ENCODE peak calls at places on chromosomes 6 and 20, in nine cellular contexts. V is gastrocnemius medialis, Q is caudate nucleus, A is SJSA1, X is GM23338, G is foreskin keratinocyte, L is neural progenitor cell, J is fibroblast of lung, Y is mesendoderm. C is an unnamed sample.

GRCh38 chr6:138109042-138109997 is 2.1 kb upstream of the PERP start:
- DNase-seq in G (peak), Y (peak), J (peak), A (peak), V (peak), Q (peak), X (peak), L (peak), C (peak)

GRCh38 chr6:44527961-44528644 is 140.6 kb downstream of the CDC5L start:
- DNase-seq in G (no peak), J (no peak), X (no peak), Q (no peak), V (no peak), Y (peak), L (no peak), A (no peak), C (no peak)

GRCh38 chr6:87183687-87184086 is 28.3 kb downstream of the ZNF292 start:
- DNase-seq in V (no peak), L (no peak), X (no peak), A (no peak), Q (no peak), J (peak), G (no peak), Y (no peak), C (no peak)

GRCh38 chr6:141443668-141444067 is 689.1 kb upstream of the GJE1 start:
- DNase-seq in L (no peak), Q (no peak), X (no peak), Y (no peak), J (no peak), G (no peak), V (no peak), A (no peak), C (no peak)

GRCh38 chr6:33126101-33126714 is 50.4 kb downstream of the HLA-DPB1 start:
- DNase-seq in J (peak), Y (peak), V (peak), A (no peak), G (no peak), L (peak), X (peak), Q (peak), C (peak)

GRCh38 chr20:11675920-11676617 is 241.6 kb upstream of the BTBD3 start:
- DNase-seq in V (no peak), Q (no peak), J (peak), L (peak), X (no peak), Y (no peak), A (no peak), G (no peak), C (no peak)

GRCh38 chr20:63223121-63223825 is 7.3 kb upstream of the YTHDF1 start:
- DNase-seq in G (no peak), V (no peak), J (peak), X (peak), A (peak), Q (no peak), Y (peak), L (peak), C (peak)

GRCh38 chr6:142380626-142381025 is 78.8 kb downstream of the ADGRG6 start:
- DNase-seq in Y (peak), A (no peak), L (no peak), G (no peak), Q (peak), J (no peak), V (peak), X (no peak), C (no peak)

GRCh38 chr6:154683756-154684523 is 49.3 kb upstream of the SCAF8 start:
- DNase-seq in Y (no peak), Q (no peak), J (peak), V (no peak), A (peak), X (no peak), L (no peak), G (no peak), C (peak)

GRCh38 chr6:82017316-82017715 is 230.2 kb downstream of the IBTK start:
- DNase-seq in V (peak), J (peak), L (peak), G (peak), Q (no peak), Y (peak), X (peak), A (peak), C (peak)

GRCh38 chr20:57439432-57439831 is 48.2 kb downstream of the RBM38 start:
- DNase-seq in G (no peak), J (no peak), X (no peak), V (peak), A (no peak), L (no peak), Q (no peak), Y (no peak), C (no peak)

GRCh38 chr20:62422636-62423325 is 4.6 kb downstream of the RBBP8NL start:
- DNase-seq in A (no peak), J (no peak), V (no peak), Q (no peak), Y (no peak), L (no peak), X (no peak), G (no peak), C (no peak)

GRCh38 chr6:158737082-158737709 is 82.0 kb downstream of the EZR start:
- DNase-seq in Q (no peak), J (no peak), L (no peak), A (no peak), V (no peak), Y (no peak), G (no peak), X (no peak), C (no peak)

GRCh38 chr6:46719099-46719498 is 16.1 kb downstream of the PLA2G7 start:
- DNase-seq in Q (no peak), J (peak), X (no peak), V (no peak), Y (no peak), G (peak), A (no peak), L (no peak), C (no peak)

GRCh38 chr20:2697768-2698167 is 5.2 kb downstream of the EBF4 start:
- DNase-seq in A (no peak), X (no peak), V (no peak), G (no peak), L (no peak), Q (no peak), Y (no peak), J (no peak), C (no peak)

GRCh38 chr20:23203951-23204730 is 118.0 kb upstream of the CD93 start:
- DNase-seq in Q (no peak), V (no peak), J (no peak), X (no peak), Y (no peak), A (no peak), G (no peak), L (no peak), C (no peak)

GRCh38 chr6:52564856-52565255 is 12.0 kb downstream of the TRAM2 start:
- DNase-seq in A (no peak), J (no peak), G (no peak), Q (no peak), L (no peak), Y (no peak), X (no peak), V (no peak), C (no peak)

GRCh38 chr20:50048420-50049166 is 64.4 kb downstream of the UBE2V1 start:
- DNase-seq in Y (no peak), G (no peak), Q (no peak), V (no peak), J (no peak), L (no peak), X (no peak), A (no peak), C (no peak)

GRCh38 chr6:155524249-155524651 is 68.6 kb upstream of the NOX3 start:
- DNase-seq in A (peak), X (no peak), J (peak), V (no peak), L (no peak), Q (no peak), Y (no peak), G (peak), C (peak)

GRCh38 chr20:43831496-43832065 is 83.1 kb upstream of the TOX2 start:
- DNase-seq in A (no peak), J (no peak), X (no peak), L (no peak), Q (no peak), Y (no peak), G (no peak), V (no peak), C (no peak)

GRCh38 chr6:57094689-57095088 is 4.7 kb downstream of the ZNF451 start:
- DNase-seq in J (no peak), Y (no peak), G (no peak), L (no peak), A (no peak), X (no peak), Q (no peak), V (no peak), C (no peak)

GRCh38 chr6:170450946-170451761 is 102.0 kb downstream of the PSMB1 start:
- DNase-seq in Y (no peak), X (no peak), G (no peak), V (no peak), A (no peak), L (no peak), J (no peak), Q (no peak), C (no peak)

GRCh38 chr6:124795879-124796838 is 166.1 kb upstream of the RNF217 start:
- DNase-seq in Q (peak), V (no peak), J (peak), G (no peak), Y (peak), X (peak), L (peak), A (no peak), C (peak)

GRCh38 chr6:7978736-7979135 is 68.1 kb upstream of the TXNDC5 start:
- DNase-seq in G (no peak), X (no peak), V (no peak), J (no peak), A (no peak), Y (no peak), L (peak), Q (no peak), C (no peak)

GRCh38 chr6:83199173-83199864 is 6.2 kb downstream of the RWDD2A start:
- DNase-seq in X (no peak), G (no peak), V (no peak), L (no peak), Q (no peak), J (no peak), A (no peak), Y (no peak), C (no peak)

GRCh38 chr20:46721476-46721875 is 12.0 kb downstream of the SLC2A10 start:
- DNase-seq in G (no peak), Q (no peak), Y (no peak), X (no peak), L (no peak), A (no peak), V (no peak), J (no peak), C (no peak)

GRCh38 chr6:9437836-9438235 is 977.0 kb downstream of the TFAP2A start:
- DNase-seq in A (no peak), V (no peak), J (peak), X (no peak), G (no peak), Y (no peak), L (no peak), Q (no peak), C (no peak)

GRCh38 chr6:95574811-95575210 is 2.5 kb upstream of the MANEA start:
- DNase-seq in Q (no peak), A (no peak), G (no peak), L (no peak), J (peak), X (no peak), V (no peak), Y (no peak), C (peak)

GRCh38 chr6:134288538-134289203 is 29.2 kb downstream of the SGK1 start:
- DNase-seq in Y (no peak), A (peak), G (peak), Q (no peak), V (no peak), J (peak), L (no peak), X (no peak), C (peak)

GRCh38 chr20:25272223-25273000 is 24.5 kb downstream of the PYGB start:
- DNase-seq in Q (no peak), A (no peak), V (peak), X (no peak), G (no peak), J (no peak), L (no peak), Y (no peak), C (no peak)

GRCh38 chr20:56981301-56981700 is 285.1 kb downstream of the BMP7 start:
- DNase-seq in A (no peak), L (no peak), G (no peak), X (no peak), J (no peak), V (no peak), Y (no peak), Q (no peak), C (no peak)

GRCh38 chr6:90038951-90039653 is 144.8 kb downstream of the GJA10 start:
- DNase-seq in Q (no peak), Y (no peak), L (no peak), G (no peak), J (peak), V (no peak), X (no peak), A (no peak), C (no peak)

GRCh38 chr6:15073344-15073789 is 172.5 kb upstream of the JARID2 start:
- DNase-seq in X (no peak), Q (peak), G (peak), V (no peak), L (no peak), A (no peak), Y (peak), J (no peak), C (no peak)

GRCh38 chr6:15077006-15077405 is 168.9 kb upstream of the JARID2 start:
- DNase-seq in X (no peak), J (no peak), L (no peak), G (no peak), V (no peak), A (no peak), Y (no peak), Q (no peak), C (no peak)

GRCh38 chr6:15076565-15076964 is 169.3 kb upstream of the JARID2 start:
- DNase-seq in G (no peak), Y (no peak), L (no peak), J (no peak), V (no peak), A (no peak), X (no peak), Q (no peak), C (no peak)

GRCh38 chr6:15074806-15075205 is 171.1 kb upstream of the JARID2 start:
- DNase-seq in Q (no peak), V (no peak), A (no peak), G (no peak), X (no peak), L (no peak), Y (no peak), J (no peak), C (no peak)

GRCh38 chr6:15073883-15074465 is 171.9 kb upstream of the JARID2 start:
- DNase-seq in V (no peak), G (no peak), A (no peak), L (no peak), Y (no peak), J (no peak), Q (no peak), X (no peak), C (no peak)
- H3K27ac ChIP-seq in V (no peak), G (peak), A (no peak), L (no peak), Y (no peak), J (no peak), Q (peak), X (no peak), C (peak)

GRCh38 chr6:43200541-43200940 is 18.5 kb downstream of the CUL9 start:
- DNase-seq in A (no peak), Y (no peak), X (no peak), G (no peak), Q (no peak), V (no peak), L (no peak), J (no peak), C (no peak)
- H3K27ac ChIP-seq in A (no peak), Y (no peak), X (no peak), G (no peak), Q (no peak), V (no peak), L (no peak), J (no peak), C (no peak)

DNA sequence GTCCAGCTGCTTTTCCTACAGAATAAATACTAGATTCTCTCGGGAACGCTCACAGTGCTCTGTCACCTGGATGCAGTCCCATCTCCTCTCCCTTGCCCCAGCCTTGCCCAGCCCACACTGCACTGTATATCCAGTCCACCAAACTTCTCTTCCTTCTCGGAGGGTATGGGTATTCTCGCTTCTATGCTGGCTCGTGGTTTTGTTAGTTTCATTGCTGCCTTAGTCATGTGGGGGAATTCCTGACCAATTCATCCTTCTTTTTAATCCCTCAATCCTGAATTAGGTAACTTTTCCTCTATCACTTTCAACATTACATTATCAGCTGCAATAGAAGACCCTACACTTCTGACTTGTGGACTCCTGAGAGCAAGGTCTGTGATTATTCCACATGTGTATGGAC is 252.4 kb downstream of the GMDS start:
- DNase-seq in J (peak), G (no peak), Y (no peak), V (no peak), Q (no peak), A (peak), L (no peak), X (no peak), C (no peak)
- H3K27ac ChIP-seq in J (no peak), G (no peak), Y (no peak), V (no peak), Q (no peak), A (no peak), L (no peak), X (no peak), C (no peak)

DNA sequence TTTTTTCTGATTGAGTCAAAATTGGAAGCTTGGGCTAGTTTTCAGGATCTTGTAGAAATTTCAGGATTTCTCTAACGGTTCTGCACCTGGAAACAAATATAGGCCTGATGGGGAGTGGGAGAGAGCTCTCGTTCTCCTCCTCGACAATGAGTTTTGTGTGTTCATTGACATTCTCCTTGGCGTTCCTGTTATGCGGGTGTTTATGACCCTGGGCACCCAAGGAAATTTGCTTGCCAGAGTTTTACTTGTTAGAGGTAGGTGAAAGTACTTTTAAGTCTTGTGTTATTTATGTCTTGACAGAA is 2.2 kb downstream of the ASXL1 start:
- DNase-seq in A (no peak), X (no peak), L (no peak), Y (no peak), G (no peak), Q (no peak), J (no peak), V (no peak), C (no peak)
- H3K27ac ChIP-seq in A (peak), X (no peak), L (no peak), Y (no peak), G (no peak), Q (peak), J (peak), V (peak), C (no peak)

DNA sequence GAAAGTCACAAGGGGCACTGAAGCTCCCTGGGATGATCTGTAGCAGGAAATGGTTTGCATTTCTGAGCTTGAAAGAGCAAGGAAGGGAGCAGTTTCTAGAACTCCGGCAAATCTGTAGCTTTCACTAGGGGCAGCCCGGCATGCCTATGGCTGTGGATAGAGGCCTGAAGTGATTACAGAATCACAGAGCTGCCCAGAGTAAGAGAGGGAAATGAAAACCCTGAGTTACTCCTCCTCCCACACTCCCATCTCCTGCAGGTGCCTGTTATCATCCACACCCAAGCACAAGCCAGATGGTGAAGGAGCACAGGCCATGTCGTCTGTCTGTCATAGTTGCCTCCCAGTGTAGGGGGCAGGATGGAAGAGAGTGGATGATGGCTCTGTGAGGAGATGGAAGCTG is 37.1 kb downstream of the HLA-F start:
- DNase-seq in G (no peak), J (no peak), V (no peak), Q (no peak), X (peak), A (no peak), Y (peak), L (no peak), C (no peak)
- H3K27ac ChIP-seq in G (no peak), J (no peak), V (no peak), Q (no peak), X (peak), A (no peak), Y (no peak), L (no peak), C (no peak)

DNA sequence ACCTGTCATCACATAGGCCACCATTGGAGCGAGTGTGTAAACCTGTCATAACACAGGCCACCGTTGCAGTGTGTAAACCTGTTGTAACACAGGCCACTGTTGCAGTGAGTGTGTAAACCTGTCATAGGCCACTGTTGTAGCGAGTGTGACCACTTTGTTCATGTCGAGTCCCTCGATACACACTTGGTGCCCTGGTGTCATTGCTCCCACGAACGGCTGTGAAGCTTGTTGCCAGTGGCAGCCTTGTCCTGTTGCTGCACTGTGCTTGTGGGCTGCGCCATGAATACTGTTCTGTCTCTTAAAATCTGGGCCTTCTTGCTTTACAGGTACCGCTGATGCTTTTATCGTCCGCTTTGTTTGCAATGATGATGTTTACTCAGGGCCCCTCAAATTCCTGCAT is 61.4 kb upstream of the SLC22A1 start:
- DNase-seq in Q (no peak), V (no peak), J (no peak), G (no peak), A (no peak), X (no peak), L (no peak), Y (no peak), C (no peak)
- H3K27ac ChIP-seq in Q (no peak), V (no peak), J (no peak), G (no peak), A (no peak), X (no peak), L (no peak), Y (no peak), C (no peak)

GRCh38 chr20:33074675-33075074 is 4.8 kb upstream of the BPIFB4 start:
- DNase-seq in G (no peak), A (no peak), Q (no peak), Y (no peak), X (no peak), V (no peak), L (no peak), J (no peak), C (no peak)
- H3K27ac ChIP-seq in G (no peak), A (no peak), Q (no peak), Y (no peak), X (no peak), V (no peak), L (no peak), J (no peak), C (no peak)